ENCODE peak calls at places on chromosomes 6 and 20, in six cellular contexts. T is NCI-H2029 treated with DMSO at 0.1 percent for 48 hours, U is NCI-H187 treated with DMSO at 0.1 percent for 48 hours, Q is NCI-H1694 treated with DMSO at 0.1 percent for 48 hours, G is T-helper 1 cell, K is heart right ventricle. M is an unnamed sample.

GRCh38 chr6:122651604-122652003 is 41.4 kb downstream of the PKIB start:
- DNase-seq in T (no peak), U (no peak), Q (no peak), G (no peak), K (no peak), M (no peak)

GRCh38 chr20:46400828-46401477 is 5.5 kb downstream of the ELMO2 start:
- DNase-seq in T (no peak), U (no peak), Q (no peak), G (no peak), K (no peak), M (no peak)

GRCh38 chr6:126293891-126294524 is 45.9 kb upstream of the CENPW start:
- DNase-seq in T (no peak), U (no peak), Q (no peak), G (no peak), K (no peak), M (no peak)

GRCh38 chr20:63521602-63522001 is 1.0 kb downstream of the PPDPF start:
- DNase-seq in T (no peak), U (no peak), Q (no peak), G (peak), K (no peak), M (peak)

GRCh38 chr20:18388860-18389259 is 78.0 kb downstream of the DZANK1 start:
- DNase-seq in T (no peak), U (no peak), Q (no peak), G (no peak), K (no peak), M (no peak)

GRCh38 chr6:103154779-103155572 is 1704.7 kb downstream of the HACE1 start:
- DNase-seq in T (no peak), U (no peak), Q (no peak), G (no peak), K (no peak), M (no peak)

GRCh38 chr20:5848711-5849505 is 98.7 kb downstream of the SHLD1 start:
- DNase-seq in T (no peak), U (no peak), Q (peak), G (no peak), K (no peak), M (no peak)

GRCh38 chr6:28807682-28808280 is 116.0 kb downstream of the TRIM27 start:
- DNase-seq in T (no peak), U (no peak), Q (peak), G (no peak), K (no peak), M (no peak)

GRCh38 chr6:79570129-79570801 is 33.0 kb upstream of the LCA5 start:
- DNase-seq in T (peak), U (no peak), Q (peak), G (no peak), K (no peak), M (no peak)

GRCh38 chr20:1803216-1804128 is 91.7 kb upstream of the SIRPA start:
- DNase-seq in T (no peak), U (no peak), Q (no peak), G (no peak), K (peak), M (peak)

GRCh38 chr20:58065508-58066361 is 162.7 kb downstream of the ANKRD60 start:
- DNase-seq in T (no peak), U (no peak), Q (no peak), G (no peak), K (no peak), M (no peak)

M was measured in B cell.